ENCODE peak calls at places on chromosome 4, in seven cellular contexts. W is HFF-Myc; A is foreskin keratinocyte; F is left ventricle myocardium inferior; Q is CD4-positive, alpha-beta T cell; R is B cell; D is cardiac muscle cell. H is an unnamed sample.

GRCh38 chr4:1249731-1250526 is 999 bp upstream of the CTBP1 start:
- DNase-seq in W (no peak), A (no peak), F (no peak), Q (no peak), R (peak), D (no peak), H (peak)

GRCh38 chr4:15714616-15715015 is 11.8 kb downstream of the BST1 start:
- DNase-seq in W (peak), A (no peak), F (no peak), Q (no peak), R (no peak), D (no peak), H (no peak)

GRCh38 chr4:8647626-8648025 is 55.1 kb downstream of the CPZ start:
- DNase-seq in W (no peak), A (no peak), F (no peak), Q (no peak), R (no peak), D (no peak), H (no peak)

GRCh38 chr4:52945499-52945898 is 83.4 kb downstream of the RASL11B start:
- DNase-seq in W (no peak), A (no peak), F (no peak), Q (no peak), R (no peak), D (no peak), H (no peak)

GRCh38 chr4:104491396-104491821 is 3.3 kb downstream of the CXXC4 start:
- DNase-seq in W (no peak), A (no peak), F (peak), Q (no peak), R (peak), D (peak), H (no peak)

GRCh38 chr4:186845137-186845842 is 121.6 kb upstream of the FAT1 start:
- DNase-seq in W (no peak), A (peak), F (no peak), Q (no peak), R (no peak), D (no peak), H (peak)

GRCh38 chr4:151807220-151807619 is 46.4 kb upstream of the GATB start:
- DNase-seq in W (no peak), A (no peak), F (peak), Q (no peak), R (no peak), D (peak), H (no peak)

GRCh38 chr4:102438873-102439614 is 62.1 kb upstream of the NFKB1 start:
- DNase-seq in W (peak), A (peak), F (no peak), Q (no peak), R (no peak), D (no peak), H (peak)

GRCh38 chr4:181860668-181861067 is 382.5 kb upstream of the TENM3 start:
- DNase-seq in W (no peak), A (no peak), F (no peak), Q (no peak), R (no peak), D (no peak), H (no peak)

GRCh38 chr4:158094413-158095110 is 78.3 kb downstream of the GASK1B start:
- DNase-seq in W (no peak), A (peak), F (no peak), Q (no peak), R (no peak), D (no peak), H (peak)

GRCh38 chr4:94276204-94276603 is 66.4 kb downstream of the HPGDS start:
- DNase-seq in W (no peak), A (no peak), F (no peak), Q (no peak), R (no peak), D (no peak), H (no peak)

GRCh38 chr4:159950707-159951106 is 847.8 kb downstream of the RAPGEF2 start:
- DNase-seq in W (no peak), A (no peak), F (no peak), Q (no peak), R (no peak), D (no peak), H (no peak)

GRCh38 chr4:154349829-154350228 is 141.8 kb downstream of the DCHS2 start:
- DNase-seq in W (no peak), A (no peak), F (no peak), Q (no peak), R (no peak), D (peak), H (peak)

GRCh38 chr4:74394476-74395136 is 29.7 kb downstream of the EREG start:
- DNase-seq in W (no peak), A (no peak), F (no peak), Q (no peak), R (no peak), D (no peak), H (no peak)

GRCh38 chr4:1347410-1347864 is 429 bp downstream of the UVSSA start:
- DNase-seq in W (peak), A (peak), F (peak), Q (peak), R (peak), D (peak), H (peak)

GRCh38 chr4:126986828-126987227 is 645.9 kb upstream of the INTU start:
- DNase-seq in W (peak), A (peak), F (no peak), Q (no peak), R (no peak), D (no peak), H (peak)

GRCh38 chr4:139530833-139531427 is 25.1 kb downstream of the SETD7 start:
- DNase-seq in W (no peak), A (no peak), F (no peak), Q (peak), R (peak), D (peak), H (peak)

DNA sequence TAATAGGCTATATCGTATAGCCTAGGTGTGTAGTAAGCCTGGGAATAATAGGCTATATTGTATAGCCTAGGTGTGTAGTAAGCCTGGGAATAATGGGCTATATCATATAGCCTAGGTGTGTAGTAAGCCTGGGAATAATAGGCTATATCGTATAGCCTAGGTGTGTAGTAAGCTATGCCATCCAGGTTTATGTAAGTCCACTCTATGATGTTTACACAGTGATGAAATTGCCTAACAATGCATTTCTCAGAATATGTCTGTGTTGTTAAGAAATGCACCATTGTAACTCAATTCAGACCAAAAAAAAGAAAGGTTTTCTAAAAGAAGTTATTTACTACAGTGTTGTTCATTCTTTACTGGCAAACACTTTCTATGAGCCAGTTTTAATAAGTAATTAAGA is 1387.2 kb downstream of the STIM2 start:
- DNase-seq in W (no peak), A (no peak), F (no peak), Q (no peak), R (no peak), D (no peak), H (peak)
- TF ChIP-seq CTCF in W (no peak), A (no peak), F (no peak), Q (no peak), R (no peak), D (no peak), H (no peak)

GRCh38 chr4:4426511-4427477 is 39.9 kb downstream of the NSG1 start:
- DNase-seq in W (no peak), A (no peak), F (no peak), Q (no peak), R (no peak), D (no peak), H (peak)
- TF ChIP-seq CTCF in W (no peak), A (no peak), F (no peak), Q (no peak), R (no peak), D (no peak), H (no peak)

GRCh38 chr4:7042697-7043464 is at the start of gene TADA2B:
- DNase-seq in W (peak), A (peak), F (peak), Q (peak), R (peak), D (peak), H (peak)
- TF ChIP-seq CTCF in W (no peak), A (peak), F (peak), Q (peak), R (peak), D (peak), H (peak)

GRCh38 chr4:70531981-70532380 is 13.6 kb downstream of the AMTN start:
- DNase-seq in W (no peak), A (no peak), F (no peak), Q (no peak), R (no peak), D (no peak), H (no peak)
- TF ChIP-seq CTCF in W (no peak), A (peak), F (no peak), Q (no peak), R (no peak), D (no peak), H (peak)

H was measured in bronchial epithelial cell.